ENCODE peak calls at places on chromosomes 16 and 17, in ten cellular contexts. G is MV-4-11; B is endothelial cell; T is HTR-8/SVneo; S is body of pancreas; C is cardiac fibroblast; V is effector memory CD8-positive, alpha-beta T cell; N is neural crest cell; P is BJ; Y is cerebellar nuclear complex. M is an unnamed sample.

GRCh38 chr16:5064915-5065314 is 841 bp downstream of the C16orf89 start:
- DNase-seq in V (no peak), Y (no peak), S (peak; percentile 46), G (no peak), P (no peak), T (no peak), C (no peak), N (no peak), B (no peak), M (no peak)

GRCh38 chr17:50045154-50045553 is 10.8 kb upstream of the ITGA3 start:
- DNase-seq in S (no peak), V (no peak), B (no peak), C (no peak), N (no peak), T (no peak), P (no peak), Y (no peak), G (no peak), M (no peak)

GRCh38 chr17:78409191-78409621 is 30.8 kb downstream of the PGS1 start:
- DNase-seq in S (peak; percentile 83), T (no peak), N (no peak), P (no peak), V (no peak), B (no peak), Y (no peak), C (no peak), G (no peak), M (no peak)

GRCh38 chr17:16878547-16879100 is 93.3 kb downstream of the TNFRSF13B start:
- DNase-seq in P (no peak), C (no peak), B (no peak), N (no peak), Y (no peak), V (no peak), G (no peak), T (no peak), S (no peak), M (no peak)

GRCh38 chr17:79014158-79014758 is 4.7 kb upstream of the CANT1 start:
- DNase-seq in P (no peak), Y (no peak), C (no peak), N (no peak), S (no peak), G (no peak), B (no peak), T (no peak), V (no peak), M (no peak)

GRCh38 chr16:19033761-19034160 is 33.7 kb upstream of the COQ7 start:
- DNase-seq in C (no peak), Y (peak; percentile 84), P (no peak), S (no peak), N (no peak), T (no peak), G (no peak), B (no peak), V (no peak), M (no peak)

GRCh38 chr17:48871035-48871550 is 21.5 kb upstream of the ATP5MC1 start:
- DNase-seq in N (no peak), Y (no peak), B (no peak), S (no peak), V (no peak), G (no peak), C (no peak), P (no peak), T (no peak), M (no peak)

GRCh38 chr17:59160203-59161025 is 4.9 kb downstream of the PRR11 start:
- DNase-seq in T (no peak), N (no peak), V (no peak), S (no peak), G (no peak), C (peak; percentile 18), B (no peak), Y (no peak), P (no peak), M (no peak)

GRCh38 chr16:87806246-87806607 is 40.4 kb upstream of the KLHDC4 start:
- DNase-seq in N (no peak), Y (no peak), G (peak; percentile 44), T (no peak), P (no peak), V (no peak), S (peak; percentile 17), C (no peak), B (no peak), M (no peak)

GRCh38 chr17:40680998-40681397 is 16.0 kb upstream of the KRT222 start:
- DNase-seq in Y (no peak), T (no peak), C (no peak), B (no peak), V (no peak), N (no peak), P (no peak), G (no peak), S (no peak), M (no peak)

GRCh38 chr17:40937384-40937819 is at the start of gene KRT23:
- DNase-seq in P (no peak), Y (no peak), S (peak; percentile 16), N (no peak), B (no peak), T (no peak), V (no peak), G (no peak), C (no peak), M (no peak)